ENCODE peak calls at places on chromosomes 6 and 20, in four cellular contexts. B is LoVo, M is retina, U is T follicular helper cell. S is an unnamed sample.

GRCh38 chr6:170404697-170405096 is 98.1 kb downstream of the FAM120B start:
- DNase-seq in U (no peak), B (no peak), M (no peak), S (no peak)

GRCh38 chr20:34980543-34981213 is 25.0 kb downstream of the MYH7B start:
- DNase-seq in B (no peak), U (no peak), M (no peak), S (peak)

GRCh38 chr6:159168536-159169192 is 536 bp upstream of the FNDC1 start:
- DNase-seq in U (no peak), B (no peak), M (peak), S (peak)

GRCh38 chr20:3739054-3739925 is 6.8 kb downstream of the HSPA12B start:
- DNase-seq in M (no peak), U (no peak), B (no peak), S (no peak)

GRCh38 chr6:146543940-146544661 is 468 bp downstream of the RAB32 start:
- DNase-seq in U (no peak), B (peak), M (peak), S (no peak)

GRCh38 chr20:20452254-20452676 is 84.4 kb downstream of the INSM1 start:
- DNase-seq in B (no peak), U (peak), M (peak), S (no peak)

GRCh38 chr20:31691646-31692275 is 30.9 kb downstream of the BCL2L1 start:
- DNase-seq in U (no peak), M (no peak), B (no peak), S (no peak)

GRCh38 chr6:101402618-101403002 is 9.1 kb downstream of the GRIK2 start:
- DNase-seq in B (no peak), M (peak), U (no peak), S (peak)

GRCh38 chr6:166989427-166990034 is 9.7 kb upstream of the CEP43 start:
- DNase-seq in M (peak), U (peak), B (peak), S (no peak)

GRCh38 chr20:17925940-17926300 is 42.7 kb downstream of the SNX5 start:
- DNase-seq in M (no peak), U (no peak), B (no peak), S (no peak)

S was measured in SK-N-DZ.